ENCODE peak calls at places on chromosome 11, in nine cellular contexts. J, E, S, I, X, W, U, D and M are unnamed samples.

GRCh38 chr11:25038131-25038530 is 541.3 kb downstream of the LUZP2 start:
- DNase-seq in S (no peak), X (no peak), I (no peak), W (no peak), U (no peak), J (no peak), E (no peak), D (no peak), M (no peak)

GRCh38 chr11:93143186-93143585 is 54.6 kb downstream of the SLC36A4 start:
- DNase-seq in D (no peak), E (no peak), I (no peak), S (no peak), U (no peak), W (no peak), J (no peak), X (no peak), M (no peak)

GRCh38 chr11:77125191-77125590 is 2.9 kb upstream of the MYO7A start:
- DNase-seq in D (no peak), W (peak), X (no peak), S (no peak), I (no peak), J (no peak), E (no peak), U (no peak), M (no peak)

GRCh38 chr11:29943347-29943746 is 73.5 kb downstream of the KCNA4 start:
- DNase-seq in J (no peak), E (no peak), W (no peak), X (no peak), S (no peak), I (no peak), U (no peak), D (no peak), M (no peak)

GRCh38 chr11:65649656-65650546 is 12.0 kb downstream of the SIPA1 start:
- DNase-seq in D (no peak), U (no peak), E (peak), I (peak), W (no peak), J (no peak), X (no peak), S (no peak), M (no peak)

GRCh38 chr11:60165946-60166345 is 16.9 kb downstream of the MS4A6A start:
- DNase-seq in J (no peak), X (no peak), D (no peak), E (no peak), W (no peak), I (no peak), U (no peak), S (no peak), M (no peak)

GRCh38 chr11:95360382-95360781 is 129.4 kb upstream of the SESN3 start:
- DNase-seq in E (no peak), I (no peak), J (no peak), S (no peak), X (no peak), W (no peak), D (no peak), U (no peak), M (no peak)

GRCh38 chr11:110955797-110956196 is 243.6 kb upstream of the ARHGAP20 start:
- DNase-seq in S (no peak), I (no peak), J (no peak), E (no peak), X (no peak), D (no peak), U (no peak), W (no peak), M (peak)

GRCh38 chr11:65558785-65559509 is 788 bp upstream of the LTBP3 start:
- DNase-seq in I (peak), S (no peak), D (peak), E (peak), J (peak), W (peak), X (no peak), U (no peak), M (no peak)

GRCh38 chr11:17186932-17187692 is 20.7 kb downstream of the PIK3C2A start:
- DNase-seq in D (no peak), J (no peak), I (no peak), U (no peak), X (no peak), W (no peak), S (no peak), E (no peak), M (no peak)

GRCh38 chr11:72940417-72940816 is 126.2 kb downstream of the ATG16L2 start:
- DNase-seq in S (no peak), I (no peak), D (no peak), J (no peak), U (no peak), X (no peak), E (peak), W (no peak), M (no peak)

GRCh38 chr11:441418-442274 is at the start of gene ANO9:
- DNase-seq in D (peak), J (peak), S (no peak), E (no peak), I (peak), X (no peak), U (peak), W (no peak), M (peak)

GRCh38 chr11:47271961-47272661 is 2.2 kb downstream of the MADD start:
- DNase-seq in U (peak), D (peak), E (peak), S (no peak), I (peak), J (no peak), X (no peak), W (no peak), M (no peak)

GRCh38 chr11:118687906-118688305 is 8.5 kb upstream of the TREH start:
- DNase-seq in D (no peak), J (no peak), U (no peak), E (no peak), S (no peak), X (no peak), W (no peak), I (no peak), M (no peak)

GRCh38 chr11:128365044-128365443 is 222.3 kb downstream of the ETS1 start:
- DNase-seq in I (no peak), W (no peak), U (peak), J (no peak), D (no peak), S (no peak), E (no peak), X (no peak), M (no peak)

GRCh38 chr11:79309402-79309801 is 131.4 kb downstream of the TENM4 start:
- DNase-seq in X (no peak), U (no peak), J (no peak), S (no peak), W (no peak), I (no peak), D (no peak), E (no peak), M (no peak)

GRCh38 chr11:105923814-105924213 is 98.2 kb downstream of the MSANTD4 start:
- DNase-seq in J (no peak), E (no peak), S (no peak), D (no peak), W (no peak), I (no peak), X (no peak), U (no peak), M (no peak)

GRCh38 chr11:69270929-69271328 is 23.0 kb upstream of the MYEOV start:
- DNase-seq in S (no peak), W (no peak), I (no peak), U (no peak), D (no peak), J (no peak), X (no peak), E (no peak), M (no peak)

GRCh38 chr11:65872555-65873279 is at the start of gene EFEMP2:
- DNase-seq in S (no peak), U (no peak), I (peak), D (no peak), X (no peak), W (peak), E (peak), J (peak), M (no peak)

GRCh38 chr11:85725510-85726258 is 39.7 kb upstream of the CCDC89 start:
- DNase-seq in J (no peak), S (no peak), U (no peak), X (no peak), W (no peak), D (no peak), I (no peak), E (no peak), M (no peak)

GRCh38 chr11:88338223-88338661 is 706 bp upstream of the CTSC start:
- DNase-seq in S (no peak), W (peak), I (peak), U (peak), X (peak), E (peak), D (peak), J (peak), M (peak)

GRCh38 chr11:114124601-114125144 is 65.2 kb downstream of the ZBTB16 start:
- DNase-seq in W (no peak), E (no peak), J (no peak), D (no peak), X (no peak), U (no peak), I (peak), S (no peak), M (no peak)

GRCh38 chr11:86670179-86670578 is 2.2 kb downstream of the ME3 start:
- DNase-seq in W (no peak), D (no peak), J (no peak), S (no peak), I (no peak), E (no peak), X (no peak), U (no peak), M (no peak)

GRCh38 chr11:72534859-72535547 is 100.7 kb upstream of the CLPB start:
- DNase-seq in E (no peak), X (no peak), U (no peak), J (no peak), D (no peak), I (no peak), W (no peak), S (no peak), M (no peak)

GRCh38 chr11:21928834-21929233 is 264.1 kb upstream of the ANO5 start:
- DNase-seq in I (no peak), J (no peak), X (no peak), D (no peak), U (no peak), W (no peak), S (no peak), E (no peak), M (no peak)

GRCh38 chr11:107702723-107703122 is 9.1 kb downstream of the SLN start:
- DNase-seq in X (no peak), J (no peak), I (no peak), W (no peak), S (no peak), E (no peak), D (no peak), U (no peak), M (no peak)

GRCh38 chr11:89491141-89491690 is at the start of gene NOX4:
- DNase-seq in I (peak), S (peak), D (no peak), E (peak), X (peak), J (peak), U (no peak), W (peak), M (no peak)

GRCh38 chr11:15101072-15101701 is 13.5 kb upstream of the INSC start:
- DNase-seq in X (peak), I (peak), D (peak), W (peak), E (peak), S (peak), U (peak), J (peak), M (peak)

GRCh38 chr11:134950692-134951304 is 538.8 kb upstream of the B3GAT1 start:
- DNase-seq in S (peak), X (no peak), E (no peak), D (no peak), J (no peak), U (no peak), W (no peak), I (no peak), M (no peak)

GRCh38 chr11:108628326-108628725 is 34.8 kb upstream of the EXPH5 start:
- DNase-seq in S (no peak), X (no peak), W (no peak), E (no peak), J (no peak), U (no peak), D (no peak), I (no peak), M (no peak)

GRCh38 chr11:34366522-34366921 is 8.7 kb upstream of the ABTB2 start:
- DNase-seq in S (no peak), I (no peak), U (no peak), J (peak), E (no peak), W (no peak), D (no peak), X (no peak), M (peak)

GRCh38 chr11:71255323-71255722 is 2.9 kb upstream of the SHANK2 start:
- DNase-seq in W (no peak), U (no peak), X (no peak), S (no peak), D (peak), I (no peak), J (peak), E (no peak), M (no peak)

GRCh38 chr11:117199061-117199915 is at the start of gene TAGLN:
- DNase-seq in W (peak), U (no peak), J (peak), D (peak), I (peak), S (peak), E (peak), X (peak), M (peak)

GRCh38 chr11:35302388-35302787 is 117.0 kb downstream of the SLC1A2 start:
- DNase-seq in S (no peak), E (no peak), W (no peak), J (no peak), X (no peak), I (no peak), U (no peak), D (no peak), M (no peak)

GRCh38 chr11:66008468-66009101 is 3.2 kb upstream of the CST6 start:
- DNase-seq in I (no peak), D (no peak), W (no peak), S (no peak), X (no peak), U (no peak), J (no peak), E (no peak), M (no peak)

GRCh38 chr11:120863359-120863758 is 160.5 kb upstream of the TBCEL start:
- DNase-seq in E (no peak), X (no peak), S (no peak), W (no peak), D (no peak), J (no peak), I (no peak), U (no peak), M (no peak)

GRCh38 chr11:102614485-102614884 is 10.6 kb downstream of the MMP20 start:
- DNase-seq in X (no peak), J (no peak), U (peak), I (no peak), E (no peak), W (no peak), S (no peak), D (no peak), M (no peak)
- TF ChIP-seq CTCF in X (no peak), J (no peak), U (peak), I (no peak), E (no peak), W (no peak), S (peak), D (no peak), M (no peak)

GRCh38 chr11:36711104-36711825 is 113.2 kb upstream of the RAG2 start:
- DNase-seq in U (peak), S (no peak), E (no peak), J (no peak), W (no peak), D (no peak), X (no peak), I (no peak), M (no peak)
- TF ChIP-seq CTCF in U (peak), S (peak), E (no peak), J (no peak), W (no peak), D (no peak), X (no peak), I (no peak), M (no peak)

DNA sequence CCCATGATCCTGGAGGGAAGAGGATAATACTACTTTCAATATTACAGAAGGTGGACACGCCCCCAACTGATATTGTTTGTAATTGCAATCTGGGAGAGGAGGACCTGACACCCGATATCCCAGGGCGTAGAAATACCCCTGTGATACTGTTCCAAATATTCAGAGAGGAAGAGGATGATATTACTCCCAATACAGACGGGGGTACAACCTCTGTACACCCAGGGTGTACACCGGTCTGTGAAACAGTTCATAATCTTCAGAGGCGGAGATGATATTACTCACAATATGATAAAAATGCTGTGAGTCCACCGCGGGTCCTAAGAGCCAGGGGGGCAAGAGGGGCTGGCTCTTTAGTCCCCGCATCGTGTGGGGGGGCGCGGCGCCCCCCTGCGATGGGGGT is 57.2 kb upstream of the ALDH3B2 start:
- DNase-seq in W (no peak), D (no peak), J (no peak), E (no peak), X (no peak), U (peak), S (no peak), I (no peak), M (no peak)
- TF ChIP-seq CTCF in W (no peak), D (no peak), J (no peak), E (no peak), X (no peak), U (no peak), S (no peak), I (no peak), M (no peak)

GRCh38 chr11:124748100-124748418 is 4.0 kb downstream of the VSIG2 start:
- DNase-seq in I (no peak), D (no peak), J (no peak), E (no peak), X (no peak), W (no peak), S (no peak), U (no peak), M (no peak)

GRCh38 chr11:124746621-124747243 is 5.3 kb downstream of the VSIG2 start:
- DNase-seq in X (peak), I (peak), E (peak), J (peak), W (peak), S (no peak), U (peak), D (peak), M (peak)

GRCh38 chr11:124747406-124748099 is 4.5 kb downstream of the VSIG2 start:
- DNase-seq in D (no peak), E (no peak), J (no peak), X (no peak), U (no peak), W (no peak), I (no peak), S (no peak), M (no peak)

GRCh38 chr11:124745270-124745834 is 5.6 kb downstream of the NRGN start:
- DNase-seq in D (no peak), W (no peak), J (no peak), S (no peak), I (no peak), U (no peak), X (no peak), E (no peak), M (no peak)

GRCh38 chr11:124745835-124746620 is 6.0 kb downstream of the VSIG2 start:
- DNase-seq in W (no peak), J (no peak), U (peak), S (no peak), X (no peak), D (peak), I (no peak), E (no peak), M (no peak)
- TF ChIP-seq CTCF in W (no peak), J (no peak), U (peak), S (peak), X (no peak), D (peak), I (no peak), E (no peak), M (no peak)

GRCh38 chr11:8360086-8360828 is 96.6 kb upstream of the LMO1 start:
- DNase-seq in W (no peak), S (no peak), D (no peak), J (no peak), X (no peak), E (no peak), U (no peak), I (no peak), M (no peak)
- TF ChIP-seq CTCF in W (no peak), S (no peak), D (no peak), J (no peak), X (no peak), E (no peak), U (no peak), I (no peak), M (no peak)

GRCh38 chr11:82458777-82459176 is 274.9 kb downstream of the FAM181B start:
- DNase-seq in E (no peak), S (no peak), X (no peak), J (no peak), U (no peak), W (no peak), D (no peak), I (no peak), M (no peak)

GRCh38 chr11:82462588-82462987 is 271.1 kb downstream of the FAM181B start:
- DNase-seq in W (no peak), X (no peak), U (no peak), D (no peak), J (no peak), S (no peak), E (no peak), I (no peak), M (no peak)

DNA sequence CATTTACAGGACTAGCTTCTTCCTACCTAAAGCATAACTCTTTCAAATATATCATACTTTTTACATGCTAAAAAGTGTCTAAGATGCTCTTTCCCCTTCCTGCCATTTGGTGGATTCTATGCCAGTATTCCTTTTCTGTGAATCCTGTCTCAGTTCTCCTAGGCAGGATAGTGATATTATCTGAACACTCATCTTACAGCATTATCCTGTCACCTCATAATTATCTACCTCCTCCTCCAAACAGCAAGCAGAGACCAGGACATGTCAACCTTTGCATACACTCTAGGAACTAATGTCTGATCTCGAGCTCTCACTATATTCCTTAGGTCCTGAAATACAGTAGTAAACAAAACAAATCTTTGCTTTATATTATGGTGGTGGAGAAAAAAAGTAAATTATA is 275.5 kb downstream of the FAM181B start:
- DNase-seq in I (no peak), S (no peak), J (no peak), E (no peak), U (no peak), D (no peak), X (no peak), W (no peak), M (no peak)
- TF ChIP-seq CTCF in I (no peak), S (no peak), J (no peak), E (no peak), U (no peak), D (no peak), X (no peak), W (no peak), M (no peak)

GRCh38 chr11:123255909-123256308 is 60.9 kb upstream of the CLMP start:
- DNase-seq in S (no peak), W (no peak), X (no peak), I (no peak), J (no peak), U (no peak), D (no peak), E (no peak), M (no peak)

GRCh38 chr11:123260511-123261211 is 65.6 kb upstream of the CLMP start:
- DNase-seq in D (no peak), J (no peak), E (no peak), U (no peak), S (no peak), I (no peak), W (no peak), X (no peak), M (no peak)

GRCh38 chr11:123258877-123259276 is 63.8 kb upstream of the CLMP start:
- DNase-seq in I (no peak), D (no peak), U (peak), J (no peak), E (no peak), W (no peak), S (no peak), X (no peak), M (no peak)

GRCh38 chr11:123264431-123264780 is 69.4 kb upstream of the CLMP start:
- DNase-seq in X (no peak), W (no peak), D (no peak), E (no peak), J (no peak), S (no peak), I (no peak), U (peak), M (no peak)

DNA sequence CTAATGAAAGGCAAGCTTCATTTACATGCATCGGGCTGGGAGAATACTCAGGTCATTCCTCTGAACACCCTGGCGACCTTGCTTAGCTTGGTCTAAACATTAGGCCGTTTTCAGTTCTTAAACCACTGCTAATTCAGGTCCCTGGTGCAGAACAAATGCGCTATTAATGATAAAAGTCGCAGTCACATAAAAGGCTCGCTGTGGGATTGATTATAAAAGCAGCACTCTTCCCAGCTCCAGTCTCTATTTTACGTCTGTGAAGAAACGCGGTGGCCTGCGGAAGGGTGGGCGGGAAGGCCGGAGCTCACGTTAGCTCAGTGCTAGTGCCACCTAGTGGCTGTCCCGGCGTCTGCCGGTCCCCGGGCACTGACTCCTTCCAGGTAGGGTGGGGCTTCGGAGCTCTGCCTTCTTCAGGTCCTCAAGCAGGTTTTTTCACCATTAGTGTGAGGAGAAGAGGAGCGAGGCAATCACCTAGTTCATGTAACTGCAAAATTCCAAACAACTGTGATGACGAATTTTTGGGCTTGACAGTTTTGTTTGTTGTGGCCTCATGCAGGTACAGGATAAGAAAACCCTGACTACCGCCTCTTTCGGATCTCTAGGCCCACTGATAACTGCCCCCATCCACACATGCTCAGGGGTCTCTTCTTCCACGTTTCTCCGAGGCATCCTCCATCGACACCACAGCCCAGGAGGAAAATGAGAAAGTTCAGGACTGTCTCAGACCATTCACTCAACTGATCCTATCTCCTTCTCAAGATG is 66.5 kb upstream of the CLMP start:
- DNase-seq in J (peak), U (peak), X (peak), S (peak), D (peak), I (peak), E (peak), W (peak), M (peak)
- TF ChIP-seq CTCF in J (peak), U (peak), X (peak), S (peak), D (peak), I (peak), E (peak), W (peak), M (peak)